ENCODE peak calls at places on chromosomes 3 and 15, in four cellular contexts. One of them, this sample, is unnamed.

GRCh38 chr3:185715091-185715490 is 109.8 kb downstream of the IGF2BP2 start:
- DNase-seq in WTC11: peak
- DNase-seq in HepG2: no peak
- DNase-seq in K562: no peak
- DNase-seq in this sample: no peak

GRCh38 chr15:48424076-48424475 is 92.8 kb downstream of the DUT start:
- DNase-seq in HepG2: no peak
- DNase-seq in WTC11: no peak
- DNase-seq in K562: no peak
- DNase-seq in this sample: no peak

GRCh38 chr3:59386165-59386564 is 336.3 kb upstream of the CFAP20DC start:
- DNase-seq in K562: no peak
- DNase-seq in WTC11: no peak
- DNase-seq in HepG2: no peak
- DNase-seq in this sample: no peak

GRCh38 chr15:28098360-28098765 is 752 bp downstream of the OCA2 start:
- DNase-seq in K562: no peak
- DNase-seq in HepG2: no peak
- DNase-seq in WTC11: no peak
- DNase-seq in this sample: no peak

GRCh38 chr15:89459271-89460038 is 36.9 kb downstream of the RHCG start:
- DNase-seq in K562: no peak
- DNase-seq in WTC11: no peak
- DNase-seq in HepG2: peak
- DNase-seq in this sample: no peak

GRCh38 chr15:85810075-85810474 is 15.3 kb upstream of the KLHL25 start:
- DNase-seq in HepG2: no peak
- DNase-seq in K562: no peak
- DNase-seq in WTC11: no peak
- DNase-seq in this sample: no peak

GRCh38 chr15:33298631-33299030 is 12.1 kb upstream of the RYR3 start:
- DNase-seq in WTC11: no peak
- DNase-seq in K562: no peak
- DNase-seq in HepG2: no peak
- DNase-seq in this sample: no peak

GRCh38 chr3:152269423-152270144 is 855 bp downstream of the MBNL1 start:
- DNase-seq in HepG2: peak
- DNase-seq in K562: no peak
- DNase-seq in WTC11: no peak
- DNase-seq in this sample: peak

GRCh38 chr15:98983333-98983732 is 24.3 kb downstream of the PGPEP1L start:
- DNase-seq in WTC11: no peak
- DNase-seq in HepG2: no peak
- DNase-seq in K562: peak
- DNase-seq in this sample: peak

GRCh38 chr3:13841826-13842225 is 38.0 kb downstream of the WNT7A start:
- DNase-seq in HepG2: no peak
- DNase-seq in K562: no peak
- DNase-seq in WTC11: no peak
- DNase-seq in this sample: no peak

GRCh38 chr3:99248913-99249312 is 347.4 kb upstream of the DCBLD2 start:
- DNase-seq in WTC11: no peak
- DNase-seq in K562: no peak
- DNase-seq in HepG2: no peak
- DNase-seq in this sample: no peak

GRCh38 chr3:115019900-115020299 is 127.2 kb downstream of the ZBTB20 start:
- DNase-seq in HepG2: no peak
- DNase-seq in WTC11: no peak
- DNase-seq in K562: no peak
- DNase-seq in this sample: no peak

GRCh38 chr3:184645304-184645703 is 66.6 kb downstream of the MAGEF1 start:
- DNase-seq in K562: no peak
- DNase-seq in WTC11: no peak
- DNase-seq in HepG2: peak
- DNase-seq in this sample: no peak

GRCh38 chr3:1513662-1514061 is 420.8 kb downstream of the CNTN6 start:
- DNase-seq in K562: no peak
- DNase-seq in HepG2: no peak
- DNase-seq in WTC11: no peak
- DNase-seq in this sample: no peak

GRCh38 chr3:74127261-74127660 is 487.2 kb downstream of the CNTN3 start:
- DNase-seq in WTC11: no peak
- DNase-seq in K562: no peak
- DNase-seq in HepG2: no peak
- DNase-seq in this sample: no peak

GRCh38 chr3:63975705-63976104 is 47.6 kb downstream of the PSMD6 start:
- DNase-seq in K562: no peak
- DNase-seq in HepG2: peak
- DNase-seq in WTC11: no peak
- DNase-seq in this sample: no peak

GRCh38 chr3:146308222-146308621 is 57.3 kb upstream of the PLSCR4 start:
- DNase-seq in HepG2: no peak
- DNase-seq in K562: no peak
- DNase-seq in WTC11: no peak
- DNase-seq in this sample: no peak

GRCh38 chr3:196619213-196619612 is 20.3 kb upstream of the NRROS start:
- DNase-seq in WTC11: no peak
- DNase-seq in K562: no peak
- DNase-seq in HepG2: no peak
- DNase-seq in this sample: no peak

GRCh38 chr3:194396897-194397756 is 1.9 kb downstream of the GP5 start:
- DNase-seq in K562: no peak
- DNase-seq in WTC11: peak
- DNase-seq in HepG2: no peak
- DNase-seq in this sample: no peak

GRCh38 chr15:89555768-89556167 is 19.5 kb upstream of the TICRR start:
- DNase-seq in K562: no peak
- DNase-seq in HepG2: no peak
- DNase-seq in WTC11: no peak
- DNase-seq in this sample: no peak

GRCh38 chr15:67955256-67955655 is 98.9 kb upstream of the PIAS1 start:
- DNase-seq in K562: no peak
- DNase-seq in WTC11: no peak
- DNase-seq in HepG2: no peak
- DNase-seq in this sample: no peak

GRCh38 chr3:72393455-72393854 is 454.8 kb downstream of the SHQ1 start:
- DNase-seq in HepG2: no peak
- DNase-seq in WTC11: no peak
- DNase-seq in K562: no peak
- DNase-seq in this sample: no peak

GRCh38 chr3:66298591-66298990 is 77.8 kb downstream of the SLC25A26 start:
- DNase-seq in WTC11: no peak
- DNase-seq in HepG2: no peak
- DNase-seq in K562: no peak
- DNase-seq in this sample: no peak

GRCh38 chr3:194512895-194513601 is 26.2 kb upstream of the ATP13A3 start:
- DNase-seq in WTC11: no peak
- DNase-seq in HepG2: peak
- DNase-seq in K562: no peak
- DNase-seq in this sample: no peak

GRCh38 chr3:148865039-148865438 is at the start of gene CPA3:
- DNase-seq in K562: no peak
- DNase-seq in HepG2: no peak
- DNase-seq in WTC11: no peak
- DNase-seq in this sample: no peak

GRCh38 chr3:37024092-37024491 is 30.8 kb downstream of the MLH1 start:
- DNase-seq in HepG2: no peak
- DNase-seq in K562: peak
- DNase-seq in WTC11: no peak
- DNase-seq in this sample: no peak

GRCh38 chr15:90838066-90838465 is 30.3 kb upstream of the FURIN start:
- DNase-seq in WTC11: no peak
- DNase-seq in K562: no peak
- DNase-seq in HepG2: no peak
- DNase-seq in this sample: no peak

GRCh38 chr15:59918994-59919951 is 84.8 kb upstream of the FOXB1 start:
- DNase-seq in K562: no peak
- DNase-seq in WTC11: no peak
- DNase-seq in HepG2: no peak
- DNase-seq in this sample: no peak
- TF ChIP-seq ELF4 in K562: no peak
- TF ChIP-seq ELF4 in WTC11: no peak
- TF ChIP-seq ELF4 in HepG2: no peak
- TF ChIP-seq ELF4 in this sample: no peak

GRCh38 chr3:172546628-172547214 is 23.5 kb upstream of the TNFSF10 start:
- DNase-seq in HepG2: no peak
- DNase-seq in K562: no peak
- DNase-seq in WTC11: no peak
- DNase-seq in this sample: no peak
- TF ChIP-seq ELF4 in HepG2: no peak
- TF ChIP-seq ELF4 in K562: no peak
- TF ChIP-seq ELF4 in WTC11: no peak
- TF ChIP-seq ELF4 in this sample: no peak

DNA sequence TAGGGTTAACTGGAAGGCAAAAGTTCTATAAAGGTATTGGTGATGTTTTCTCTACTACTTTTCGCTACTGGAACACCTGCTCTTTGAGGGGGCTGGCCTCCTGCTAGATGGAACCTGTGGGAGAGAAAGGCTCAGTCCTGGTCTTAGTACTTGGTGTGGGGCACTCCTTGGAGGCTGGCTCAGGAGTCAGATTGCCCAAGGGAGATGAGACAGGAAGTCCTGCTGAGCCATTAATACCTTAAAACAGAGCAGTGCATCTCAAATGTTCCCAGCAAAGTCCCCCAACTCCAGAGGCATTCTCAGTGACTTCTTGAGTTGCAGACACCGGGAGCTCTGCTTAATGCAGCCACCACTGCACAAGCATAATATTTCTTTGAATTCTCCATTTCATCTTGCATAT is 3.1 kb upstream of the ADAMTSL3 start:
- DNase-seq in WTC11: no peak
- DNase-seq in K562: no peak
- DNase-seq in HepG2: no peak
- DNase-seq in this sample: no peak
- TF ChIP-seq ELF4 in WTC11: no peak
- TF ChIP-seq ELF4 in K562: no peak
- TF ChIP-seq ELF4 in HepG2: no peak
- TF ChIP-seq ELF4 in this sample: no peak

DNA sequence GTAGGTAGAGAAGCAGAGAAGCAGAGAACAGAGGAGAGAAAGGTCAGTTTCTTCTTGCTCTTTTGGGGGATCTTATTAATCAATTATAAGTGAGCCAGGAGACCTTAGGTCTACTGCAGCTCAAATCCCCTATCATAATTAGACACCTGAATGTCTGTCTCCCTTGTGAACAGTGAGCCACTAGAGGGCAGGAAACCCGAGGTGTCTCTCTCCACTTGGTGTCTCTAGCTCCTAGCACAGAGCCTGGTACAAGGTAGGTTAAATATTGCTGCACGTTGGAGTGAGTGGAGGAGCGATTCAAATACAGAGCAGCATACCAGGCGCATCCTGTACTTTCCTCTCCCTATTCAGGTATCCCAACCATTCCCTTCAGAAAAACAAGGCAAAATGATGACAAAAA is 2.0 kb upstream of the ST8SIA2 start:
- DNase-seq in WTC11: peak
- DNase-seq in K562: no peak
- DNase-seq in HepG2: peak
- DNase-seq in this sample: peak
- TF ChIP-seq ELF4 in WTC11: no peak
- TF ChIP-seq ELF4 in K562: no peak
- TF ChIP-seq ELF4 in HepG2: no peak
- TF ChIP-seq ELF4 in this sample: no peak

DNA sequence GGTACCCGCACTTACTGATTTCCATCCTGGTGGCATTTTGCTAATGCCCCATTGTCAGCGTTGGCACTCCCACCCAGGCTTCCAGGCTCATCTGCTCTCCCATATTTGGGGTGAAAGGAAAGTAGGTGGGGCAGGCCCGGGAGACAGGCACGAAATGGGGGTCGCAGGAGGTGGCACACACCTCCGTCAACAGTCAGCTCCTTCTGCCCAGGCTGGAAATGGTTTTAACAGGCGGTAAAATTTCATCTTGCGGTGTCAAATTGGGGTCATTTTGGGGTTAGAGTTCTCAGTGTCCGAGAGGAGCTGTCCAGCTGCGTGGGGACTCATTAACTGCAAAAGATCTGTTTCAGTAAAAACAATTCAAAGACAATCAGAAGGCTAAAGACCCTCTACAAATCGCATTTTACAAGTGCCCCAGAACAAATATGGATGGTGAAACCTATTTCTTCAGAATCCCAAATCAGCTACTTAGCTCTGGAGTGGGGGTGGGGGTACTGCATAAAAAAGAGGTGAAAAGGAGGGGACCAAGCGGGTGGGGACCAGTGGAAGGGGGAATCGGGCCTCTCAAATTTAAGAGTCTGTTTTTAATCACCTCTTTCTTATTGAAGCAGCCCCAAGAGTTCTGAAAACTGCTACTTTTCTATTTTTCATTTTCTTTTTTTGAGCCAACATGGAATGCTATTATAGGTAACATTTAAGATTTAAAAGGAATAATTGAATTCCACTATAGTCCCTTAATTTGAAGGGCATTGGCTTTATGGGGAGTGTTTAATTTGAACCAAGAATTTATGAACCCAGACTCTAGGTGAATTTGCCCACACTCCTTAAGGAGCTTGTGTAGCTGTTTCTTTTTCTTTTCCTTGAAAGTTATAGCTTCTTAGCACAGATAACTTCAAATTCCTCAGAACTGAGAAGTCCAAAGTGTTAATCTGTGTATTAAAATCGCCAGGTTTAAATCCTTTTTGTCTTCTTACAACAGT is 4.4 kb upstream of the MEIS2 start:
- DNase-seq in WTC11: no peak
- DNase-seq in K562: peak
- DNase-seq in HepG2: no peak
- DNase-seq in this sample: no peak
- TF ChIP-seq ELF4 in WTC11: no peak
- TF ChIP-seq ELF4 in K562: no peak
- TF ChIP-seq ELF4 in HepG2: no peak
- TF ChIP-seq ELF4 in this sample: no peak

GRCh38 chr3:52679811-52680210 is 5.9 kb downstream of the PBRM1 start:
- DNase-seq in K562: no peak
- DNase-seq in HepG2: no peak
- DNase-seq in WTC11: no peak
- DNase-seq in this sample: no peak
- TF ChIP-seq ELF4 in K562: no peak
- TF ChIP-seq ELF4 in HepG2: no peak
- TF ChIP-seq ELF4 in WTC11: no peak
- TF ChIP-seq ELF4 in this sample: no peak

This sample was measured in HEK293T.